ENCODE peak calls at places on chromosome 2, in eight cellular contexts. Z is foreskin keratinocyte, P is fibroblast of mammary gland, A is GM20000, H is mesothelial cell of epicardium, S is GM23338, Q is mucosa of descending colon, M is astrocyte of the spinal cord. C is an unnamed sample.

GRCh38 chr2:232896111-232896510 is 26.0 kb downstream of the SNORC start:
- DNase-seq in Z (no peak), P (no peak), A (no peak), H (no peak), S (no peak), Q (no peak), M (no peak), C (no peak)

GRCh38 chr2:10378189-10378588 is 69.9 kb downstream of the ODC1 start:
- DNase-seq in Z (no peak), P (no peak), A (peak; percentile 82), H (no peak), S (no peak), Q (no peak), M (no peak), C (peak; percentile 82)

GRCh38 chr2:19895535-19895934 is 6.2 kb downstream of the TTC32 start:
- DNase-seq in Z (no peak), P (no peak), A (no peak), H (no peak), S (no peak), Q (no peak), M (no peak), C (no peak)

GRCh38 chr2:196314780-196315179 is 143.4 kb upstream of the STK17B start:
- DNase-seq in Z (no peak), P (peak; percentile 34), A (no peak), H (no peak), S (no peak), Q (no peak), M (peak; percentile 51), C (no peak)

GRCh38 chr2:238942080-238942761 is 94.3 kb downstream of the TWIST2 start:
- DNase-seq in Z (no peak), P (no peak), A (no peak), H (no peak), S (no peak), Q (no peak), M (no peak), C (no peak)

GRCh38 chr2:105730170-105730569 is 14.5 kb upstream of the NCK2 start:
- DNase-seq in Z (no peak), P (no peak), A (no peak), H (no peak), S (no peak), Q (no peak), M (no peak), C (no peak)

GRCh38 chr2:48129256-48129950 is 223.1 kb upstream of the FBXO11 start:
- DNase-seq in Z (no peak), P (peak; percentile 35), A (no peak), H (no peak), S (no peak), Q (no peak), M (no peak), C (no peak)

GRCh38 chr2:242040681-242041080 is 171.2 kb downstream of the RTP5 start:
- DNase-seq in Z (no peak), P (no peak), A (no peak), H (no peak), S (no peak), Q (no peak), M (no peak), C (no peak)

GRCh38 chr2:103656558-103656957 is 894.7 kb downstream of the TMEM182 start:
- DNase-seq in Z (no peak), P (no peak), A (no peak), H (no peak), S (peak; percentile 40), Q (no peak), M (no peak), C (no peak)

GRCh38 chr2:62923242-62923641 is 127.4 kb upstream of the OTX1 start:
- DNase-seq in Z (no peak), P (no peak), A (no peak), H (no peak), S (no peak), Q (peak; percentile 41), M (no peak), C (no peak)

GRCh38 chr2:2243666-2244065 is 87.4 kb downstream of the MYT1L start:
- DNase-seq in Z (no peak), P (no peak), A (no peak), H (no peak), S (no peak), Q (no peak), M (no peak), C (no peak)

GRCh38 chr2:10924441-10924840 is 12.7 kb downstream of the KCNF1 start:
- DNase-seq in Z (no peak), P (no peak), A (no peak), H (no peak), S (no peak), Q (no peak), M (no peak), C (no peak)

GRCh38 chr2:217622664-217623063 is 380.1 kb downstream of the TNS1 start:
- DNase-seq in Z (no peak), P (no peak), A (no peak), H (no peak), S (no peak), Q (no peak), M (no peak), C (no peak)

GRCh38 chr2:35428548-35428947 is 927.0 kb upstream of the CRIM1 start:
- DNase-seq in Z (no peak), P (peak; percentile 3), A (peak; percentile 25), H (peak; percentile 25), S (peak; percentile 85), Q (peak; percentile 39), M (peak; percentile 7), C (peak; percentile 12)

GRCh38 chr2:172613035-172613434 is 57.1 kb downstream of the PDK1 start:
- DNase-seq in Z (no peak), P (no peak), A (no peak), H (no peak), S (peak; percentile 13), Q (no peak), M (no peak), C (no peak)

GRCh38 chr2:18267501-18267900 is 293.0 kb downstream of the RDH14 start:
- DNase-seq in Z (no peak), P (peak; percentile 6), A (no peak), H (no peak), S (no peak), Q (no peak), M (no peak), C (no peak)

GRCh38 chr2:134193774-134194173 is 60.1 kb upstream of the MGAT5 start:
- DNase-seq in Z (no peak), P (peak; percentile 33), A (no peak), H (no peak), S (no peak), Q (no peak), M (peak; percentile 39), C (no peak)
- TF ChIP-seq CTCF in Z (no peak), P (no peak), A (no peak), H (no peak), S (peak; percentile 1), Q (no peak), M (peak; percentile 8), C (no peak)

GRCh38 chr2:113200736-113201490 is 27.1 kb downstream of the PSD4 start:
- DNase-seq in Z (peak; percentile 46), P (no peak), A (no peak), H (no peak), S (no peak), Q (no peak), M (no peak), C (no peak)

GRCh38 chr2:113201496-113202304 is 27.9 kb downstream of the PSD4 start:
- DNase-seq in Z (no peak), P (no peak), A (no peak), H (no peak), S (no peak), Q (no peak), M (no peak), C (no peak)

GRCh38 chr2:113198790-113199612 is 25.2 kb downstream of the PSD4 start:
- DNase-seq in Z (peak; percentile 73), P (peak; percentile 55), A (peak; percentile 92), H (peak; percentile 76), S (peak; percentile 89), Q (peak; percentile 87), M (peak; percentile 67), C (peak; percentile 91)

GRCh38 chr2:113198048-113198789 is 24.4 kb downstream of the PSD4 start:
- DNase-seq in Z (no peak), P (no peak), A (no peak), H (no peak), S (no peak), Q (no peak), M (no peak), C (no peak)

GRCh38 chr2:113200236-113200635 is 26.5 kb downstream of the PSD4 start:
- DNase-seq in Z (no peak), P (no peak), A (no peak), H (no peak), S (peak; percentile 56), Q (no peak), M (no peak), C (no peak)
- TF ChIP-seq CTCF in Z (peak; percentile 28), P (no peak), A (no peak), H (no peak), S (peak; percentile 64), Q (no peak), M (peak; percentile 14), C (no peak)

GRCh38 chr2:180356676-180357075 is 349.6 kb upstream of the CWC22 start:
- DNase-seq in Z (no peak), P (no peak), A (no peak), H (no peak), S (no peak), Q (no peak), M (no peak), C (no peak)

GRCh38 chr2:180364719-180365118 is 357.6 kb upstream of the CWC22 start:
- DNase-seq in Z (no peak), P (no peak), A (no peak), H (no peak), S (no peak), Q (no peak), M (no peak), C (no peak)

GRCh38 chr2:180360283-180360618 is 353.2 kb upstream of the CWC22 start:
- DNase-seq in Z (no peak), P (no peak), A (no peak), H (no peak), S (no peak), Q (no peak), M (no peak), C (no peak)

GRCh38 chr2:180358458-180358857 is 351.4 kb upstream of the CWC22 start:
- DNase-seq in Z (no peak), P (no peak), A (no peak), H (no peak), S (no peak), Q (no peak), M (no peak), C (no peak)

GRCh38 chr2:180359522-180360282 is 352.6 kb upstream of the CWC22 start:
- DNase-seq in Z (peak; percentile 27), P (peak; percentile 10), A (no peak), H (no peak), S (peak; percentile 10), Q (peak; percentile 45), M (no peak), C (peak; percentile 4)
- TF ChIP-seq CTCF in Z (peak; percentile 39), P (peak; percentile 17), A (peak; percentile 4), H (no peak), S (peak; percentile 59), Q (no peak), M (no peak), C (no peak)

DNA sequence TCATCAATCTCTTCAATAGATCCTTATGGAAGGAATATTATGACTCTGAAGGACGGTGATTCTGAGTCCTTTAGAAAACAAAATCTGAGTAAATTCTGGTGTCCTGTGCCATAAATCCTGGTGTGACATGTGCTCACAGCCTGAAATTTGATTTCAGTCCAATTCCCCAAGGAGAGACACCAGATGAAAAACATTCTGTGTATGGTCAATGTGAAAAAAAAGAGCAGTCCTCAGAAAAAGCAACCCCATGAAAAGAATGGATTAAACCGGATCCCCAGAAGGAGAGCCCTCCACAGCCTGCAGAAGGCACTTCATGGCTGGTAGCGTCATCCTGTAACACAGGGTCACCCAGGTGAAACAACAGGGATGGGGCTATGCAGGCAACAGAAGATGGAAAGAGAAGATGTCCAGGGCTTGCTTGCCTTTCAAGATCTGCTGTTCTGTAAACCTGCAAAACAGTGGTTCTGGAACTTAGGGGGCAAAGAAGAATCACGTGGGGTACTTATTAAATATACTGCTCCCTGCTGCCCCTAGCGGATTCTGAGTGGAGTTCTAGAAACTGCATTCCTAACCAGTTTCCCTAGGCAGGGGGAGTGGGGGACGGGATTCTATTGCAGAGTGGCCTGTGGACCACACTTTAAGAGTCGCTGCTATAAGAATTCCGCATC is 118.8 kb upstream of the ARL5A start:
- DNase-seq in Z (no peak), P (peak; percentile 28), A (peak; percentile 41), H (no peak), S (peak; percentile 95), Q (peak; percentile 36), M (peak; percentile 3), C (peak; percentile 40)
- TF ChIP-seq CTCF in Z (peak; percentile 57), P (peak; percentile 60), A (no peak), H (peak; percentile 62), S (peak; percentile 65), Q (peak; percentile 6), M (peak; percentile 55), C (peak; percentile 37)

C was measured in GM10248.